ENCODE peak calls at places on chromosomes 6 and 20, in six cellular contexts. One of them, this sample, is unnamed.

GRCh38 chr6:166584813-166585429 is 1.6 kb downstream of the RAMACL start:
- DNase-seq in tibial artery: no peak
- DNase-seq in activated CD4-positive, alpha-beta T cell treated with anti-CD3 and anti-CD28 coated beads, Interleukin-2, amount 50 U/mL, for 1 hour: no peak
- DNase-seq in GM23248: peak
- DNase-seq in Peyer's patch: no peak
- DNase-seq in AML-193: no peak
- DNase-seq in this sample: no peak

GRCh38 chr20:60020251-60020650 is 62.0 kb downstream of the CDH26 start:
- DNase-seq in tibial artery: no peak
- DNase-seq in activated CD4-positive, alpha-beta T cell treated with anti-CD3 and anti-CD28 coated beads, Interleukin-2, amount 50 U/mL, for 1 hour: no peak
- DNase-seq in GM23248: no peak
- DNase-seq in Peyer's patch: no peak
- DNase-seq in AML-193: no peak
- DNase-seq in this sample: no peak

GRCh38 chr6:39451831-39452230 is 129.3 kb upstream of the KCNK16 start:
- DNase-seq in tibial artery: no peak
- DNase-seq in activated CD4-positive, alpha-beta T cell treated with anti-CD3 and anti-CD28 coated beads, Interleukin-2, amount 50 U/mL, for 1 hour: no peak
- DNase-seq in GM23248: peak
- DNase-seq in Peyer's patch: no peak
- DNase-seq in AML-193: no peak
- DNase-seq in this sample: no peak

GRCh38 chr6:22766979-22767378 is 197.6 kb downstream of the HDGFL1 start:
- DNase-seq in tibial artery: no peak
- DNase-seq in activated CD4-positive, alpha-beta T cell treated with anti-CD3 and anti-CD28 coated beads, Interleukin-2, amount 50 U/mL, for 1 hour: no peak
- DNase-seq in GM23248: no peak
- DNase-seq in Peyer's patch: no peak
- DNase-seq in AML-193: no peak
- DNase-seq in this sample: no peak

GRCh38 chr6:116290799-116291198 is 11.1 kb upstream of the TSPYL1 start:
- DNase-seq in tibial artery: no peak
- DNase-seq in activated CD4-positive, alpha-beta T cell treated with anti-CD3 and anti-CD28 coated beads, Interleukin-2, amount 50 U/mL, for 1 hour: no peak
- DNase-seq in GM23248: no peak
- DNase-seq in Peyer's patch: no peak
- DNase-seq in AML-193: no peak
- DNase-seq in this sample: no peak

GRCh38 chr20:62710886-62711702 is 2.5 kb downstream of the NTSR1 start:
- DNase-seq in tibial artery: no peak
- DNase-seq in activated CD4-positive, alpha-beta T cell treated with anti-CD3 and anti-CD28 coated beads, Interleukin-2, amount 50 U/mL, for 1 hour: no peak
- DNase-seq in GM23248: peak
- DNase-seq in Peyer's patch: no peak
- DNase-seq in AML-193: peak
- DNase-seq in this sample: peak

GRCh38 chr20:57061058-57061900 is 205.2 kb downstream of the BMP7 start:
- DNase-seq in tibial artery: peak
- DNase-seq in activated CD4-positive, alpha-beta T cell treated with anti-CD3 and anti-CD28 coated beads, Interleukin-2, amount 50 U/mL, for 1 hour: no peak
- DNase-seq in GM23248: peak
- DNase-seq in Peyer's patch: peak
- DNase-seq in AML-193: no peak
- DNase-seq in this sample: no peak

GRCh38 chr6:93420163-93420806 is 926 bp upstream of the EPHA7 start:
- DNase-seq in tibial artery: no peak
- DNase-seq in activated CD4-positive, alpha-beta T cell treated with anti-CD3 and anti-CD28 coated beads, Interleukin-2, amount 50 U/mL, for 1 hour: no peak
- DNase-seq in GM23248: no peak
- DNase-seq in Peyer's patch: no peak
- DNase-seq in AML-193: no peak
- DNase-seq in this sample: no peak

GRCh38 chr6:155314773-155315515 is 660 bp upstream of the TFB1M start:
- DNase-seq in tibial artery: peak
- DNase-seq in activated CD4-positive, alpha-beta T cell treated with anti-CD3 and anti-CD28 coated beads, Interleukin-2, amount 50 U/mL, for 1 hour: peak
- DNase-seq in GM23248: peak
- DNase-seq in Peyer's patch: peak
- DNase-seq in AML-193: peak
- DNase-seq in this sample: peak

GRCh38 chr6:155528982-155529453 is 73.4 kb upstream of the NOX3 start:
- DNase-seq in tibial artery: no peak
- DNase-seq in activated CD4-positive, alpha-beta T cell treated with anti-CD3 and anti-CD28 coated beads, Interleukin-2, amount 50 U/mL, for 1 hour: no peak
- DNase-seq in GM23248: peak
- DNase-seq in Peyer's patch: no peak
- DNase-seq in AML-193: peak
- DNase-seq in this sample: no peak

GRCh38 chr20:36460648-36461599 is 80.4 kb upstream of the MYL9 start:
- DNase-seq in tibial artery: peak
- DNase-seq in activated CD4-positive, alpha-beta T cell treated with anti-CD3 and anti-CD28 coated beads, Interleukin-2, amount 50 U/mL, for 1 hour: peak
- DNase-seq in GM23248: peak
- DNase-seq in Peyer's patch: peak
- DNase-seq in AML-193: peak
- DNase-seq in this sample: peak

GRCh38 chr20:53595018-53595378 is 1.4 kb upstream of the ZNF217 start:
- DNase-seq in tibial artery: no peak
- DNase-seq in activated CD4-positive, alpha-beta T cell treated with anti-CD3 and anti-CD28 coated beads, Interleukin-2, amount 50 U/mL, for 1 hour: no peak
- DNase-seq in GM23248: no peak
- DNase-seq in Peyer's patch: no peak
- DNase-seq in AML-193: no peak
- DNase-seq in this sample: no peak

GRCh38 chr20:47066484-47067270 is 172.0 kb downstream of the EYA2 start:
- DNase-seq in tibial artery: no peak
- DNase-seq in activated CD4-positive, alpha-beta T cell treated with anti-CD3 and anti-CD28 coated beads, Interleukin-2, amount 50 U/mL, for 1 hour: no peak
- DNase-seq in GM23248: no peak
- DNase-seq in Peyer's patch: no peak
- DNase-seq in AML-193: no peak
- DNase-seq in this sample: no peak

GRCh38 chr6:168906251-168906845 is 347.3 kb downstream of the THBS2 start:
- DNase-seq in tibial artery: no peak
- DNase-seq in activated CD4-positive, alpha-beta T cell treated with anti-CD3 and anti-CD28 coated beads, Interleukin-2, amount 50 U/mL, for 1 hour: no peak
- DNase-seq in GM23248: no peak
- DNase-seq in Peyer's patch: no peak
- DNase-seq in AML-193: no peak
- DNase-seq in this sample: peak

GRCh38 chr20:58461899-58462298 is 53.3 kb downstream of the APCDD1L start:
- DNase-seq in tibial artery: no peak
- DNase-seq in activated CD4-positive, alpha-beta T cell treated with anti-CD3 and anti-CD28 coated beads, Interleukin-2, amount 50 U/mL, for 1 hour: no peak
- DNase-seq in GM23248: no peak
- DNase-seq in Peyer's patch: no peak
- DNase-seq in AML-193: no peak
- DNase-seq in this sample: no peak

GRCh38 chr20:16514145-16514544 is 59.1 kb downstream of the KIF16B start:
- DNase-seq in tibial artery: no peak
- DNase-seq in activated CD4-positive, alpha-beta T cell treated with anti-CD3 and anti-CD28 coated beads, Interleukin-2, amount 50 U/mL, for 1 hour: no peak
- DNase-seq in GM23248: no peak
- DNase-seq in Peyer's patch: no peak
- DNase-seq in AML-193: no peak
- DNase-seq in this sample: no peak

GRCh38 chr6:5778317-5778857 is 228.3 kb downstream of the NRN1 start:
- DNase-seq in tibial artery: no peak
- DNase-seq in activated CD4-positive, alpha-beta T cell treated with anti-CD3 and anti-CD28 coated beads, Interleukin-2, amount 50 U/mL, for 1 hour: no peak
- DNase-seq in GM23248: no peak
- DNase-seq in Peyer's patch: no peak
- DNase-seq in AML-193: no peak
- DNase-seq in this sample: no peak

This sample was measured in mucosa of descending colon.